ENCODE peak calls at places on chromosomes 6 and 20, in four cellular contexts. R is stromal cell of bone marrow; X is effector CD8-positive, alpha-beta T cell; N is cardiac fibroblast. E is an unnamed sample.

GRCh38 chr6:11043961-11044711 is at the start of gene ELOVL2:
- DNase-seq in R (no peak), X (no peak), N (peak), E (peak)

GRCh38 chr6:149033454-149034241 is 283.9 kb upstream of the TAB2 start:
- DNase-seq in R (no peak), N (no peak), X (no peak), E (no peak)

GRCh38 chr20:845226-845868 is 11.8 kb downstream of the FAM110A start:
- DNase-seq in R (no peak), X (no peak), N (no peak), E (no peak)

GRCh38 chr6:101826678-101827077 is 433.2 kb downstream of the GRIK2 start:
- DNase-seq in R (no peak), X (no peak), N (no peak), E (no peak)

GRCh38 chr6:35052694-35053565 is 88.2 kb downstream of the TCP11 start:
- DNase-seq in R (no peak), N (no peak), X (no peak), E (peak)

GRCh38 chr6:3294921-3295871 is 36.4 kb downstream of the PSMG4 start:
- DNase-seq in R (no peak), X (no peak), N (no peak), E (peak)

GRCh38 chr6:12345694-12346058 is 55.5 kb downstream of the EDN1 start:
- DNase-seq in R (peak), N (peak), X (no peak), E (no peak)

GRCh38 chr20:40683221-40683893 is 5.7 kb downstream of the MAFB start:
- DNase-seq in N (peak), X (no peak), R (no peak), E (no peak)

GRCh38 chr6:43917878-43918382 is 147.9 kb downstream of the VEGFA start:
- DNase-seq in X (no peak), N (peak), R (peak), E (no peak)

GRCh38 chr6:169249057-169249456 is 4.6 kb downstream of the THBS2 start:
- DNase-seq in X (no peak), N (no peak), R (no peak), E (no peak)

GRCh38 chr20:61233590-61233989 is 18.5 kb upstream of the CDH4 start:
- DNase-seq in X (no peak), N (no peak), R (no peak), E (no peak)

GRCh38 chr20:17664025-17664638 is 17.9 kb downstream of the RRBP1 start:
- DNase-seq in N (no peak), X (no peak), R (no peak), E (no peak)

GRCh38 chr6:26017567-26017966 is 55.0 kb downstream of the TRIM38 start:
- DNase-seq in R (peak), N (peak), X (peak), E (no peak)

GRCh38 chr20:50980071-50980681 is 21.6 kb downstream of the MOCS3 start:
- DNase-seq in N (peak), X (no peak), R (peak), E (no peak)

GRCh38 chr20:4880051-4880450 is 121.3 kb downstream of the SLC23A2 start:
- DNase-seq in R (no peak), X (no peak), N (no peak), E (no peak)

GRCh38 chr6:79468116-79468515 is 69.1 kb downstream of the LCA5 start:
- DNase-seq in N (peak), R (no peak), X (no peak), E (no peak)

GRCh38 chr6:77650098-77650663 is 2.7 kb upstream of the MEI4 start:
- DNase-seq in R (no peak), N (peak), X (no peak), E (peak)

GRCh38 chr6:101402618-101403002 is 9.1 kb downstream of the GRIK2 start:
- DNase-seq in N (no peak), X (no peak), R (no peak), E (no peak)

GRCh38 chr6:138757131-138757530 is 16.4 kb upstream of the CCDC28A start:
- DNase-seq in X (no peak), R (no peak), N (peak), E (no peak)

GRCh38 chr6:127854009-127854408 is 46.8 kb downstream of the THEMIS start:
- DNase-seq in N (peak), X (no peak), R (no peak), E (no peak)

GRCh38 chr6:14278436-14278835 is 160.9 kb downstream of the CD83 start:
- DNase-seq in R (no peak), X (no peak), N (no peak), E (no peak)

GRCh38 chr6:27608916-27609883 is 136.3 kb upstream of the ZNF184 start:
- DNase-seq in R (peak), N (peak), X (no peak), E (peak)

GRCh38 chr20:47066484-47067270 is 172.0 kb downstream of the EYA2 start:
- DNase-seq in N (peak), R (no peak), X (no peak), E (no peak)

GRCh38 chr6:10403385-10404106 is 11.3 kb downstream of the TFAP2A start:
- DNase-seq in R (no peak), N (peak), X (no peak), E (no peak)

GRCh38 chr6:13355043-13355945 is 27.0 kb upstream of the TBC1D7 start:
- DNase-seq in N (peak), X (no peak), R (peak), E (no peak)

GRCh38 chr6:117548797-117549301 is 53.5 kb downstream of the GOPC start:
- DNase-seq in X (no peak), N (peak), R (no peak), E (no peak)

GRCh38 chr20:50386641-50386960 is 123.6 kb upstream of the PTPN1 start:
- DNase-seq in R (no peak), X (no peak), N (no peak), E (no peak)

GRCh38 chr6:135880066-135880972 is 28.8 kb downstream of the PDE7B start:
- DNase-seq in N (peak), X (peak), R (peak), E (no peak)

GRCh38 chr6:78909391-78909790 is 42.0 kb downstream of the IRAK1BP1 start:
- DNase-seq in N (peak), R (peak), X (no peak), E (no peak)

GRCh38 chr6:22113046-22113766 is 183.6 kb downstream of the PRL start:
- DNase-seq in R (peak), X (no peak), N (peak), E (no peak)

GRCh38 chr6:106620931-106621672 is 8.2 kb downstream of the RTN4IP1 start:
- DNase-seq in R (peak), N (no peak), X (no peak), E (no peak)

GRCh38 chr20:24790746-24791283 is 158.3 kb upstream of the CST7 start:
- DNase-seq in X (no peak), R (no peak), N (no peak), E (no peak)

GRCh38 chr6:16761469-16762264 is 407 bp upstream of the ATXN1 start:
- DNase-seq in R (peak), N (peak), X (peak), E (peak)